ENCODE peak calls at places on chromosomes 11 and 22, in nine cellular contexts. V, N, G, P, F, L, X, Q and B are unnamed samples.

GRCh38 chr22:22161924-22162851 is 82.4 kb upstream of the VPREB1 start:
- DNase-seq in Q (no peak), G (no peak), N (no peak), F (peak), L (peak), X (no peak), P (no peak), V (no peak), B (no peak)

GRCh38 chr11:11845551-11845950 is 3.8 kb downstream of the USP47 start:
- DNase-seq in N (no peak), Q (no peak), P (no peak), L (no peak), G (no peak), X (no peak), V (peak), F (no peak), B (no peak)

GRCh38 chr11:70671083-70671482 is 272.8 kb downstream of the CTTN start:
- DNase-seq in N (no peak), G (no peak), L (no peak), P (peak), F (no peak), Q (no peak), V (no peak), X (no peak), B (no peak)

GRCh38 chr22:49116486-49116885 is 711.2 kb downstream of the BRD1 start:
- DNase-seq in F (no peak), Q (no peak), V (no peak), N (no peak), G (no peak), X (no peak), L (no peak), P (no peak), B (no peak)

GRCh38 chr11:2741006-2741376 is 41.2 kb upstream of the KCNQ1OT1 start:
- DNase-seq in X (no peak), G (no peak), N (no peak), V (no peak), F (no peak), P (peak), Q (no peak), L (peak), B (no peak)

GRCh38 chr11:118607401-118608267 is at the start of gene PHLDB1:
- DNase-seq in P (peak), X (peak), N (peak), G (peak), V (peak), L (peak), Q (no peak), F (no peak), B (peak)

GRCh38 chr11:62536301-62536957 is 10.2 kb downstream of the AHNAK start:
- DNase-seq in N (no peak), L (no peak), F (no peak), X (no peak), Q (no peak), V (no peak), P (no peak), G (no peak), B (no peak)

GRCh38 chr11:60377737-60378136 is 595 bp upstream of the MS4A7 start:
- DNase-seq in X (no peak), V (no peak), P (peak), Q (no peak), L (peak), F (no peak), G (no peak), N (peak), B (no peak)

GRCh38 chr11:67264886-67265632 is 1.2 kb upstream of the GRK2 start:
- DNase-seq in L (no peak), X (no peak), P (no peak), Q (no peak), N (no peak), F (no peak), V (peak), G (no peak), B (no peak)

GRCh38 chr11:32435511-32435946 is at the start of gene WT1:
- DNase-seq in G (no peak), Q (no peak), F (no peak), L (peak), P (no peak), X (no peak), V (no peak), N (no peak), B (no peak)

GRCh38 chr11:130427581-130428211 is 713 bp downstream of the ADAMTS8 start:
- DNase-seq in V (no peak), N (peak), Q (no peak), F (no peak), P (peak), L (no peak), G (no peak), X (no peak), B (no peak)

GRCh38 chr11:76270387-76270786 is 64.1 kb upstream of the WNT11 start:
- DNase-seq in F (no peak), P (no peak), N (no peak), G (no peak), X (no peak), L (no peak), V (peak), Q (no peak), B (no peak)

GRCh38 chr11:36409152-36409713 is 100.8 kb downstream of the TRAF6 start:
- DNase-seq in G (no peak), V (peak), P (no peak), L (no peak), N (no peak), F (no peak), Q (no peak), X (no peak), B (no peak)